ENCODE peak calls at places on chromosome 22, in four cellular contexts. V is neural progenitor cell, T is H9, A is A549. G is an unnamed sample.

GRCh38 chr22:39546889-39547586 is 14.5 kb upstream of the RPS19BP1 start:
- DNase-seq in V (no peak), T (no peak), A (no peak), G (peak)

GRCh38 chr22:38699143-38699542 is 1.6 kb downstream of the JOSD1 start:
- DNase-seq in V (no peak), T (no peak), A (no peak), G (no peak)

GRCh38 chr22:45376703-45377102 is 36.7 kb downstream of the SMC1B start:
- DNase-seq in V (no peak), T (no peak), A (no peak), G (no peak)

GRCh38 chr22:42757475-42757874 is 36.8 kb upstream of the A4GALT start:
- DNase-seq in V (peak), T (no peak), A (no peak), G (no peak)

GRCh38 chr22:19979712-19980493 is 36.7 kb downstream of the ARVCF start:
- DNase-seq in V (no peak), T (no peak), A (no peak), G (no peak)

GRCh38 chr22:46432164-46433068 is 96.9 kb downstream of the TRMU start:
- DNase-seq in V (no peak), T (no peak), A (no peak), G (no peak)

GRCh38 chr22:44972363-44973083 is 37.3 kb downstream of the PHF21B start:
- DNase-seq in V (no peak), T (no peak), A (no peak), G (no peak)

GRCh38 chr22:23280356-23281052 is 100.2 kb downstream of the BCR start:
- DNase-seq in V (no peak), T (no peak), A (no peak), G (no peak)

GRCh38 chr22:17748555-17749353 is 25.5 kb downstream of the BID start:
- DNase-seq in V (peak), T (peak), A (no peak), G (no peak)

GRCh38 chr22:24420072-24420976 is 7.1 kb upstream of the ADORA2A start:
- DNase-seq in V (peak), T (no peak), A (no peak), G (no peak)

GRCh38 chr22:44497218-44497903 is 672 bp downstream of the RTL6 start:
- DNase-seq in V (peak), T (no peak), A (no peak), G (no peak)

GRCh38 chr22:37019309-37020191 is at the start of the genes MPST and TST:
- DNase-seq in V (peak), T (peak), A (peak), G (peak)

GRCh38 chr22:45296628-45297297 is 12.0 kb downstream of the UPK3A start:
- DNase-seq in V (no peak), T (no peak), A (no peak), G (no peak)

GRCh38 chr22:44385781-44386180 is 73.0 kb upstream of the SHISAL1 start:
- DNase-seq in V (no peak), T (no peak), A (no peak), G (no peak)

GRCh38 chr22:46025973-46026906 is 49.3 kb upstream of the WNT7B start:
- DNase-seq in V (no peak), T (no peak), A (no peak), G (no peak)

GRCh38 chr22:20237480-20238440 is 30.4 kb downstream of the RTN4R start:
- DNase-seq in V (no peak), T (no peak), A (no peak), G (no peak)

GRCh38 chr22:35899736-35900135 is 128.9 kb downstream of the RBFOX2 start:
- DNase-seq in V (no peak), T (no peak), A (no peak), G (no peak)
- H3K4me2 ChIP-seq in V (no peak), T (no peak), A (peak), G (no peak)

DNA sequence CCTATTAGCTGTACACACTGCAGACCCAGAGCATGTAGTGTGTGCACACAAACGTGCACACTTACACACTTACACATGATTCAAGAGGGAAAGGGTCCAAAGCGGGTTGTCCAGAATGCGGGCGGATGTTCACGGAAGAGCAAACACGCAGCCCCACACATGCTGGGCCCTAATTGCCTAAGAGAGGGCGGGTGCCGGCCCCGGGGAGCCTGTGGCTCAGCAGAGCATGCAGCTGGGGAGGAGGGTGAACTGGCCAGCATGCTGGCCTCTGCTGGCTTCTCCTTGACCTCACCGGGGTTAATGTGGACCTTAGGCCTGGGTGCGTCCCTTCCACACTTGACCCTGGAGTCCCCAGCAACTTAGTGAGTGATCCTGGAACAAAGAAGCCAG is 816.3 kb downstream of the BRD1 start:
- DNase-seq in V (no peak), T (peak), A (no peak), G (no peak)
- H3K4me2 ChIP-seq in V (no peak), T (no peak), A (no peak), G (no peak)

DNA sequence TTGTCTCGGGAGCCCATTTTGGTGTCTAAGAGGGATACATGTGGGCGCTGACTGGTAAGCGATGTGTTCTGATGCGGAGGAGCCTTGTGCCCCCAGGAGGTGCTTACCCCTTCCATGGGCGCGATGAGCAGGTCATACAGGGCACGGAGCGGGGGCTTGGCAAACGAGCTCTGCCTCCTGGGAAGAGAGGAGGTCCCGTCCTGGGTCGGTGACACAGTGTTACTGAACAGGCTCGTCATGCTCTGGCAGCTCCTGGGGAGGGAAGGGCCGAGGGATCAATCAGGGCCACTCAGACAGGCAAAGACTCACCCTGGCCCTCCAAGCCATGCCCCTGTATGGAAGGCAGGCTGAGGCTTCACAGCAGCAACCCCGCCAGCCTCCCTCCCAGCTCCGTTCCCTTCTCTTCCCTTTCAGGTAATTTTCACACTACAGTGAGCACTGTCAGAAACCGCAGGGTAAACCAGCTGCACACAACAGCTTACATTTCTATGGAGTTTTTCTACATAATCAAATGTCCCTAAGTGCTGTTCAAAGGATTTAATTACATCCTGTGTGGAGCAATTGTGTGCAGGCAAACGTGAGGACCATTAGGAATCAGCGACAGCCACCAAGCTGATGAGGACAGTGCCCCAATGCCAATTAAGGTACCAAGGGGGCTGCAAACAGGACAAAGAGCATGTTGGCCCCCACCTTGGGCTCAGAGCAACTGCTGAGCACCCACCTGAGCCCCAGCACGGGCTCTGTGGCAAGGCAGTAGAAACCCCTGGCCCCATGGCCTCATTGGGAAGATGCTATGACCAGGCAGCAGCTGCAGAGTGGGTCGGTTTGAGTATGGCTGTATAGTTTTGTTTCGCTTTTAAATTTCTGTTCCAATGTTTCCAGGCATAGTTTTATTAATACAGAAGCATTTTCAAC is 95.3 kb upstream of the PITPNB start:
- DNase-seq in V (peak), T (no peak), A (no peak), G (no peak)
- H3K4me2 ChIP-seq in V (peak), T (no peak), A (no peak), G (no peak)

GRCh38 chr22:29382575-29383328 is 5.6 kb downstream of the AP1B1 start:
- DNase-seq in V (no peak), T (no peak), A (no peak), G (no peak)
- H3K4me2 ChIP-seq in V (no peak), T (no peak), A (no peak), G (no peak)

DNA sequence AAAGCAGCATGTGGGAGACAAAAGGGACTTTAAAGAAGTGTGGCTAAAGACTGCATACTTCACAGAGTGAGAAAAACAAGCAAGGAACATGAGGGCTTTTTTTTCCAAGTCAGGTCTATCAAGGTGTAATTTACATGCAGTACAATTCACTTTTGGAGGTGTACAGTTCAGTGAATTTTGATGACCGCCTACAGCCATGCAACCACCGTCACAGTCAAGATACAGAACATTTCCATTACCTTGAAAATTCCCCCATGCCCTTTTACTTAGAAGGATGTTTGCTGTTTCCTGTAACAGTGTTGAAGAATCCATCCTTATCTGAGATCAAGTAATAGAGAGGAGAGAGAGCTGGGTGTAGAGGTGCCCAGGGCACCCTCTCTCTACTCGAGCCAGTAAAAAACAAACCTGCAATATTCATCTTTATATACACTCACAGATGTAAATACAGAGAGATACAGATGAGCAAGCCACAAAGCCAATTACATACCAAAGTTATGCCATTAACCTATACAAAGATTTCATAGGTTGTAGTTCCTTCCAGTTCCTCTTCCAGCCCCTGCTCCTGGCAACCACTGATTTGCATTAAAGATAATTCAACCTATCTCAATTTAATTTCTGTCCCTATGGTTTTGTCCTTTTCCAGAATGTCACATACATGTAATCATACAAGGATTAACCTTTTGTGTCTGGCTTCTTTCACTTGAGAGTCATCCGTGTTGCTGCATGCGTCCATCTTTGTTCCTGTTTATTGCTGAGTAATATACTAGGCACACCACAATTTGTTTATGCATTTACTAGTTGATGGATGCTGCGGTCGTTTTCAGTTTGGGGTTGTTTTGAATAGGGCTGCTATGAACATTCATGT is 35.0 kb upstream of the RASD2 start:
- DNase-seq in V (no peak), T (no peak), A (no peak), G (no peak)
- H3K4me2 ChIP-seq in V (peak), T (no peak), A (no peak), G (peak)

DNA sequence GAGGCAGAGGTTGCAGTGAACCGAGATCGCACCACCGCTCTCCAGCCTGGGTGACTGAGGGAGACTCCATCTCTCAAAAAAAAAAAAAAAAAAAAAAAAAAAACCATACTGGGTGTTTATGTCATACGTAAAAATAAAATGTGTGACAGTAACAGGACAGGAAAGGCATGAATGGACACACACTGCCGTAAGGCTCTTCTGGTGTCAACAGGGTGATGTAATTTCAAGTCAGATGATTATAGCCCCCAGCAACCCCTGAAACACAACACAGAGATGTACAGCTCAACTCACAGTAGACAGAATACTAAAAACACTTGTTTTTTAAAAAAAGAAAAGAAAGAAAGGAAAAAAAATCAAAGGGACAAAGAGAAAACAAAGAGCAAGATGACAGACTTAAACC is 22.2 kb downstream of the SBF1 start:
- DNase-seq in V (no peak), T (no peak), A (no peak), G (no peak)
- H3K4me2 ChIP-seq in V (no peak), T (no peak), A (no peak), G (no peak)

GRCh38 chr22:32843300-32843699 is 41.8 kb downstream of the TIMP3 start:
- DNase-seq in V (no peak), T (no peak), A (no peak), G (no peak)
- H3K4me2 ChIP-seq in V (no peak), T (no peak), A (no peak), G (no peak)